ENCODE peak calls at places on chromosomes 7 and 10, in nine cellular contexts. K, A, J, G, C, P, B, S and I are unnamed samples.

GRCh38 chr10:131841669-131842139 is 59.1 kb upstream of the PPP2R2D start:
- DNase-seq in K (no peak), A (no peak), J (peak; percentile 61), G (no peak), C (no peak), P (no peak), B (peak; percentile 26), S (no peak), I (no peak)

GRCh38 chr10:17989908-17990767 is 38.4 kb downstream of the SLC39A12 start:
- DNase-seq in K (peak; percentile 84), A (no peak), J (no peak), G (no peak), C (no peak), P (no peak), B (no peak), S (peak; percentile 79), I (no peak)

GRCh38 chr7:91310829-91311460 is 46.7 kb downstream of the FZD1 start:
- DNase-seq in K (peak; percentile 34), A (peak; percentile 25), J (no peak), G (no peak), C (no peak), P (peak; percentile 61), B (no peak), S (peak; percentile 2), I (no peak)

GRCh38 chr10:43627942-43628341 is 20.7 kb downstream of the ZNF32 start:
- DNase-seq in K (no peak), A (no peak), J (no peak), G (no peak), C (no peak), P (no peak), B (no peak), S (no peak), I (no peak)

GRCh38 chr7:55571534-55572377 is 546 bp downstream of the VOPP1 start:
- DNase-seq in K (peak; percentile 45), A (peak; percentile 68), J (peak; percentile 92), G (peak; percentile 75), C (peak; percentile 82), P (peak; percentile 75), B (peak; percentile 72), S (peak; percentile 63), I (peak; percentile 61)

GRCh38 chr7:122442929-122443328 is 138.4 kb upstream of the FEZF1 start:
- DNase-seq in K (no peak), A (no peak), J (no peak), G (no peak), C (no peak), P (peak; percentile 35), B (no peak), S (no peak), I (no peak)

GRCh38 chr10:48594371-48594770 is 10.5 kb downstream of the ARHGAP22 start:
- DNase-seq in K (no peak), A (no peak), J (no peak), G (no peak), C (no peak), P (no peak), B (no peak), S (no peak), I (no peak)

GRCh38 chr7:96426685-96427084 is 104.8 kb upstream of the SLC25A13 start:
- DNase-seq in K (no peak), A (no peak), J (no peak), G (no peak), C (no peak), P (no peak), B (no peak), S (no peak), I (no peak)

GRCh38 chr7:158781976-158782637 is 47.2 kb downstream of the ESYT2 start:
- DNase-seq in K (no peak), A (no peak), J (no peak), G (no peak), C (no peak), P (no peak), B (no peak), S (no peak), I (no peak)
- H3K36me3 ChIP-seq in K (peaks cover 35% of the 10 kb centered on the region), A (peaks cover 56% of the 10 kb centered on the region), J (peaks cover 3% of the 10 kb centered on the region), G (peaks cover 90% of the 10 kb centered on the region), C (peaks cover 52% of the 10 kb centered on the region), P (peaks cover 12% of the 10 kb centered on the region), B (no peaks in the 10 kb centered on the region), S (peaks cover 39% of the 10 kb centered on the region), I (peaks cover 12% of the 10 kb centered on the region)

GRCh38 chr10:69230128-69230527 is 10.0 kb downstream of the HKDC1 start:
- DNase-seq in K (no peak), A (no peak), J (no peak), G (no peak), C (no peak), P (no peak), B (no peak), S (no peak), I (no peak)

GRCh38 chr10:69232736-69233135 is 12.6 kb downstream of the HKDC1 start:
- DNase-seq in K (no peak), A (no peak), J (no peak), G (no peak), C (no peak), P (no peak), B (no peak), S (no peak), I (peak; percentile 68)

GRCh38 chr10:69234447-69234846 is 14.3 kb downstream of the HKDC1 start:
- DNase-seq in K (no peak), A (no peak), J (no peak), G (no peak), C (no peak), P (no peak), B (no peak), S (no peak), I (no peak)

GRCh38 chr10:69229565-69229886 is 9.4 kb downstream of the HKDC1 start:
- DNase-seq in K (no peak), A (no peak), J (no peak), G (peak; percentile 27), C (no peak), P (no peak), B (no peak), S (no peak), I (no peak)

DNA sequence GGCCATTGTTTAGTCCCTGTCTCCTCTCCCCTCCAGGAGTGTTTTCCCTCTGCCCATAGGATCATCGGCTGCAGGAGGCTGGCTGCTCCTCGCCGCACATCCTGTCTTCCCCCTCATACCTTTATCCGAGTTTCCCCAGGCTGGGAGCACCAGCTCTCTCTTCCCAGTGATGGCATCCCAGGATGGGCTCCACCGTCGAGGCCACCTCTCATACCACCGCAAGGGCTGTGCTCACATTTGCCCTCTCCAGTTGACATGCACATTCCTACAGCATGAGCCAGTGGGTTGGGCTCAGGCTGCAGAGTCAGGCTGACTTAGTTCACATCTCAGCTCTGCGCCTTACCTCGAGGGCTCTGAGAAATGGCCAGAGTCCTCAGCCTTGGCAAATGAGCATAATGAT is 12.1 kb downstream of the HKDC1 start:
- DNase-seq in K (peak; percentile 76), A (no peak), J (no peak), G (no peak), C (no peak), P (peak; percentile 34), B (no peak), S (peak; percentile 78), I (no peak)
- H3K27ac ChIP-seq in K (peak overlapping the region; percentile 4), A (no peak overlapping the region), J (no peak overlapping the region), G (no peak overlapping the region), C (no peak overlapping the region), P (no peak overlapping the region), B (no peak overlapping the region), S (peak overlapping the region; percentile 77), I (no peak overlapping the region)

GRCh38 chr10:73803680-73804286 is 7.6 kb downstream of the NDST2 start:
- DNase-seq in K (no peak), A (no peak), J (no peak), G (no peak), C (no peak), P (no peak), B (no peak), S (no peak), I (no peak)

GRCh38 chr10:73800560-73801252 is 10.7 kb downstream of the NDST2 start:
- DNase-seq in K (no peak), A (no peak), J (no peak), G (no peak), C (peak; percentile 45), P (no peak), B (no peak), S (no peak), I (no peak)

GRCh38 chr10:73799899-73800559 is 11.4 kb downstream of the NDST2 start:
- DNase-seq in K (no peak), A (no peak), J (no peak), G (no peak), C (peak; percentile 58), P (no peak), B (no peak), S (no peak), I (no peak)

GRCh38 chr10:73801253-73801590 is 10.2 kb downstream of the NDST2 start:
- DNase-seq in K (no peak), A (no peak), J (no peak), G (no peak), C (no peak), P (no peak), B (no peak), S (no peak), I (no peak)

DNA sequence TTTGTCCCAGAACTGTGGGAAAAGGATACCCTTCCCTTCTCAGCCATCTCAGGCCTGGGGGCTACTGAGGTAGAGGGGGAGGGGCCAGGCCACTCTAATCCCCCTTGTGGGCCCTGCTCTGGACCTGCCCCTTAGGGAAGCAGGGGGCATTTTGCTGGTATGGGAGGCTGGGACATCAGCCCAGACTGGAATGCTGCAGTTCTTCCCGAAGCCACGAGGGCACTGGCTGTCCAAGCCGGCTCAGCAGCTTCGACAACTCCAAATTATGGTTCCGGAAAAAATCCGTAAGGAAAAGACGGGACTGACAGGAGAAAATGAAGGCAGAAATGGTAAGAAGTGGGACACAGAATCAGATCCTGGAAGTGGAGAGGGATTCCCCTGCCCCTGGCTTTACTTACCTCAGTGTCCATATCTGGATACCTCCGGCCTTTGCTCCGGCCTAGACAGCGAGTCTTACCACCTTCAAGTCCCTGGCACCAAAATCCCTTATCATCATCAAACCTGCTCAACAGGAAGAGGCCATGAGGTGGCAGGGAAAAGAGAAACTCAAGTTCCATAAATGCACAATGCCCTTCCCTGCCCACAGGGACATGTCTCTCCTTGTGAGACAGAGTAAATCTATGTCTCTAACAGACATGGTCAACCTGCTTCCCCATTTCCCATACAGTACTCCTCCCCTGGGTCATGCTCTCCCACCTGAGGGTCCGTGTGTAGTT is 9.0 kb downstream of the NDST2 start:
- DNase-seq in K (no peak), A (no peak), J (no peak), G (no peak), C (no peak), P (no peak), B (no peak), S (no peak), I (no peak)
- H3K36me3 ChIP-seq in K (peaks cover 17% of the 10 kb centered on the region), A (peaks cover 100% of the 10 kb centered on the region), J (peaks cover 95% of the 10 kb centered on the region), G (peaks cover 92% of the 10 kb centered on the region), C (peaks cover 98% of the 10 kb centered on the region), P (peaks cover 3% of the 10 kb centered on the region), B (no peaks in the 10 kb centered on the region), S (peaks cover 86% of the 10 kb centered on the region), I (peaks cover 45% of the 10 kb centered on the region)

GRCh38 chr10:126126023-126126422 is 229.7 kb downstream of the FANK1 start:
- DNase-seq in K (no peak), A (no peak), J (no peak), G (no peak), C (no peak), P (no peak), B (no peak), S (no peak), I (no peak)

GRCh38 chr10:126124923-126125322 is 228.6 kb downstream of the FANK1 start:
- DNase-seq in K (no peak), A (no peak), J (no peak), G (no peak), C (no peak), P (no peak), B (no peak), S (no peak), I (no peak)

GRCh38 chr10:126123466-126123865 is 227.1 kb downstream of the FANK1 start:
- DNase-seq in K (no peak), A (no peak), J (peak; percentile 29), G (no peak), C (no peak), P (peak; percentile 37), B (no peak), S (no peak), I (no peak)

GRCh38 chr10:126124044-126124443 is 227.7 kb downstream of the FANK1 start:
- DNase-seq in K (no peak), A (no peak), J (no peak), G (no peak), C (no peak), P (no peak), B (no peak), S (no peak), I (no peak)

GRCh38 chr10:126122856-126123255 is 226.5 kb downstream of the FANK1 start:
- DNase-seq in K (no peak), A (no peak), J (no peak), G (no peak), C (no peak), P (no peak), B (no peak), S (no peak), I (no peak)
- H3K27ac ChIP-seq in K (no peak overlapping the region), A (no peak overlapping the region), J (no peak overlapping the region), G (no peak overlapping the region), C (no peak overlapping the region), P (no peak overlapping the region), B (no peak overlapping the region), S (no peak overlapping the region), I (no peak overlapping the region)